ENCODE peak calls at places on chromosomes 1 and 21, in five cellular contexts. A is tibial nerve, F is pancreas, N is SW480, H is NCI-H510A. O is an unnamed sample.

GRCh38 chr1:61244114-61244513 is 161.8 kb downstream of the NFIA start:
- DNase-seq in F (no peak), N (peak), H (no peak), A (no peak), O (no peak)

GRCh38 chr1:72018562-72018961 is 263.8 kb downstream of the NEGR1 start:
- DNase-seq in N (no peak), F (no peak), A (no peak), H (no peak), O (no peak)

GRCh38 chr1:33378524-33378923 is 52.4 kb downstream of the PHC2 start:
- DNase-seq in F (no peak), A (no peak), H (no peak), N (no peak), O (no peak)

GRCh38 chr1:101976161-101976560 is 20.6 kb downstream of the OLFM3 start:
- DNase-seq in A (no peak), N (no peak), H (no peak), F (no peak), O (no peak)

GRCh38 chr1:41152622-41153044 is 89.5 kb downstream of the SCMH1 start:
- DNase-seq in A (no peak), H (no peak), N (no peak), F (no peak), O (peak)

GRCh38 chr1:175725684-175726083 is 17.7 kb downstream of the TNR start:
- DNase-seq in F (no peak), N (peak), H (no peak), A (no peak), O (no peak)

GRCh38 chr1:205812271-205812877 is 624 bp downstream of the SLC41A1 start:
- DNase-seq in H (no peak), A (peak), F (no peak), N (no peak), O (peak)

GRCh38 chr1:114490235-114490634 is 20.8 kb downstream of the TRIM33 start:
- DNase-seq in F (no peak), A (no peak), H (no peak), N (no peak), O (no peak)

GRCh38 chr1:86137458-86137857 is 19.1 kb downstream of the COL24A1 start:
- DNase-seq in H (no peak), N (no peak), A (no peak), F (no peak), O (no peak)

GRCh38 chr1:247576514-247576913 is 11.6 kb upstream of the OR2G2 start:
- DNase-seq in N (peak), F (no peak), H (no peak), A (no peak), O (no peak)

GRCh38 chr1:43994071-43994470 is 2.7 kb downstream of the CCDC24 start:
- DNase-seq in F (no peak), N (no peak), A (no peak), H (no peak), O (no peak)

GRCh38 chr1:211501671-211502413 is 9.9 kb upstream of the RD3 start:
- DNase-seq in A (no peak), N (no peak), F (no peak), H (no peak), O (no peak)

GRCh38 chr1:41492341-41492848 is 7.9 kb upstream of the EDN2 start:
- DNase-seq in N (peak), A (no peak), H (peak), F (no peak), O (peak)

GRCh38 chr21:38822754-38823374 is 17.1 kb downstream of the ETS2 start:
- DNase-seq in F (no peak), N (no peak), A (no peak), H (no peak), O (no peak)

GRCh38 chr1:237324226-237324625 is 282.2 kb downstream of the RYR2 start:
- DNase-seq in F (no peak), N (no peak), A (no peak), H (no peak), O (no peak)

GRCh38 chr1:78419309-78419708 is 71.5 kb upstream of the PTGFR start:
- DNase-seq in F (no peak), A (no peak), H (no peak), N (no peak), O (no peak)

GRCh38 chr1:24562625-24563024 is 6.7 kb downstream of the NCMAP start:
- DNase-seq in F (no peak), H (peak), N (no peak), A (no peak), O (no peak)

GRCh38 chr1:115748396-115749130 is 20.0 kb downstream of the CASQ2 start:
- DNase-seq in A (no peak), F (no peak), N (peak), H (no peak), O (no peak)

GRCh38 chr1:6962390-6962955 is 177.2 kb downstream of the CAMTA1 start:
- DNase-seq in N (peak), H (no peak), A (no peak), F (peak), O (no peak)

GRCh38 chr1:95953005-95953404 is 719.0 kb downstream of the RWDD3 start:
- DNase-seq in F (no peak), A (no peak), N (no peak), H (no peak), O (no peak)

GRCh38 chr1:181984006-181984405 is 77.5 kb downstream of the ZNF648 start:
- DNase-seq in A (no peak), F (no peak), N (no peak), H (no peak), O (no peak)

GRCh38 chr1:3034728-3035610 is 13.7 kb downstream of the ACTRT2 start:
- DNase-seq in N (no peak), F (no peak), H (no peak), A (no peak), O (no peak)

GRCh38 chr1:204286841-204287387 is 72.8 kb downstream of the PLEKHA6 start:
- DNase-seq in F (peak), H (no peak), A (peak), N (peak), O (peak)

GRCh38 chr1:3911521-3911845 is 11.4 kb upstream of the C1orf174 start:
- DNase-seq in A (no peak), N (no peak), F (no peak), H (no peak), O (no peak)

GRCh38 chr1:223079498-223079897 is 63.5 kb downstream of the TLR5 start:
- DNase-seq in H (no peak), F (no peak), A (no peak), N (no peak), O (no peak)

GRCh38 chr1:222284466-222284865 is 263.4 kb downstream of the HHIPL2 start:
- DNase-seq in H (no peak), N (no peak), F (no peak), A (no peak), O (no peak)

GRCh38 chr1:23273450-23274133 is 56.3 kb upstream of the HTR1D start:
- DNase-seq in H (no peak), F (no peak), N (no peak), A (no peak), O (peak)

GRCh38 chr1:169572184-169572583 is 14.1 kb downstream of the F5 start:
- DNase-seq in F (no peak), A (no peak), H (no peak), N (no peak), O (no peak)

GRCh38 chr1:98046031-98046641 is 125.3 kb upstream of the DPYD start:
- DNase-seq in H (peak), N (no peak), A (no peak), F (no peak), O (no peak)

GRCh38 chr1:205312866-205313680 is 8.5 kb downstream of the NUAK2 start:
- DNase-seq in N (no peak), H (no peak), A (no peak), F (no peak), O (no peak)

GRCh38 chr1:29849038-29849750 is 612.9 kb downstream of the PTPRU start:
- DNase-seq in A (peak), N (peak), H (no peak), F (no peak), O (peak)

GRCh38 chr1:78061825-78062523 is 16.2 kb downstream of the GIPC2 start:
- DNase-seq in N (no peak), A (no peak), F (no peak), H (no peak), O (peak)

GRCh38 chr1:18714404-18715175 is 83.9 kb downstream of the PAX7 start:
- DNase-seq in A (no peak), N (no peak), F (no peak), H (no peak), O (no peak)

GRCh38 chr21:45655071-45655470 is 11.5 kb downstream of the PCBP3 start:
- DNase-seq in N (no peak), H (no peak), F (no peak), A (no peak), O (no peak)

GRCh38 chr1:228150458-228151169 is 884 bp downstream of the GJC2 start:
- DNase-seq in A (no peak), N (no peak), F (no peak), H (no peak), O (no peak)

GRCh38 chr1:113073457-113073950 is 506 bp downstream of the LRIG2 start:
- DNase-seq in N (no peak), F (peak), H (no peak), A (no peak), O (peak)

GRCh38 chr1:177645491-177645890 is 324.4 kb downstream of the SEC16B start:
- DNase-seq in N (no peak), F (no peak), A (no peak), H (no peak), O (no peak)

GRCh38 chr21:44911384-44912157 is 9.1 kb downstream of the ITGB2 start:
- DNase-seq in N (no peak), F (peak), A (peak), H (no peak), O (peak)